ENCODE peak calls at places on chromosomes 3 and 15, in four cellular contexts. Z, A, T and C are unnamed samples.

GRCh38 chr15:33846862-33847261 is 121.4 kb upstream of the CHRM5 start:
- DNase-seq in Z (no peak), A (no peak), T (no peak), C (no peak)

GRCh38 chr3:51953445-51953844 is 1.7 kb upstream of the GPR62 start:
- DNase-seq in Z (no peak), A (no peak), T (no peak), C (no peak)

GRCh38 chr15:63888146-63888545 is 54.4 kb upstream of the HERC1 start:
- DNase-seq in Z (no peak), A (no peak), T (no peak), C (no peak)

GRCh38 chr3:73547427-73548036 is 77.2 kb downstream of the PDZRN3 start:
- DNase-seq in Z (no peak), A (no peak), T (no peak), C (no peak)

GRCh38 chr15:56428821-56429458 is 36.0 kb downstream of the MNS1 start:
- DNase-seq in Z (peak), A (peak), T (peak), C (no peak)

GRCh38 chr15:74179983-74180688 is 6.6 kb downstream of the ISLR start:
- DNase-seq in Z (no peak), A (no peak), T (no peak), C (no peak)

GRCh38 chr15:32922541-32922940 is 204.7 kb downstream of the GREM1 start:
- DNase-seq in Z (no peak), A (no peak), T (no peak), C (no peak)

GRCh38 chr3:127404614-127405598 is 117.1 kb upstream of the PRR20G start:
- DNase-seq in Z (no peak), A (no peak), T (no peak), C (no peak)

GRCh38 chr3:184193991-184194539 is 8.1 kb downstream of the ABCF3 start:
- DNase-seq in Z (no peak), A (no peak), T (no peak), C (no peak)

GRCh38 chr15:31472636-31473383 is 146.2 kb downstream of the KLF13 start:
- DNase-seq in Z (no peak), A (no peak), T (peak), C (no peak)

DNA sequence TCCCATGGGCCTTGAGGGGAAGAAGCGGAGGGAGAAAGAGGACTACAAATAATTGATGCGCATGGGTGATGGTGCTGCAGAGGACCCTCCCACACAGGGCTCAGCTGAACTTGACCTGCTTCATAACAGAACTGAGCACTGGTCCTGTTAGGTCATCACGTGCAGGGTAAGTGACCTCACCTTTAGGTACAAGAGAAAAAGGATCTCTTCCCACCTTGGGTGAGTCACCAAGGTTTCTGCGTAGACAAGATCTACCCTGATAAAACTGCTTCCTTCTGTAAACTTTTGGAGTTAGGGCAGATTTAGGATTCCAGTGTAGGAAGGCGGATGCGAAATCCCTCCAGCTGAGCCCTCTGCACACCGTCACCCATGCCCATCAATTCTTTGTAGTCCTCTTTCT is 67.1 kb downstream of the FEM1B start:
- DNase-seq in Z (no peak), A (no peak), T (no peak), C (no peak)
- TF ChIP-seq CBX5 in Z (no peak), A (no peak), T (no peak), C (no peak)

DNA sequence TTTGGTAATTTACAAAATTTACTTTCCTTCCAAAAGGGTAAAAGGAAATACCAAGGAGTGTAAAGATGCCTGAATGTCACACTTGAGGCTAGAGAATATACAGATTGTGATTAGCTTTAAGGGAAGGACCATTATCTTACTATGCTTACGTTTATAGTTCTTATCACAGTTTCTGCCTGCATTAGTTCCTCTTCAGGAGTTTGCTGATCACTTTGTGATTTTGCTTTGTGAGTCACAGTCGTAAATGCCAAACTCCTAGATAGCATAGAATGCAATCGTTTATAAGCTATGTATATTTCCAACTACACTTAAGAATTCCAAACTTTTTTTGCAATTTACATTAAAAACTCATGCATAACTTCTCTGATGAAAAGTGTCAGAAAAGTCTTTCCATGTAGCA is 1034.7 kb downstream of the DIPK2A start:
- DNase-seq in Z (no peak), A (no peak), T (no peak), C (no peak)
- H3K4me2 ChIP-seq in Z (no peak), A (no peak), T (no peak), C (no peak)

DNA sequence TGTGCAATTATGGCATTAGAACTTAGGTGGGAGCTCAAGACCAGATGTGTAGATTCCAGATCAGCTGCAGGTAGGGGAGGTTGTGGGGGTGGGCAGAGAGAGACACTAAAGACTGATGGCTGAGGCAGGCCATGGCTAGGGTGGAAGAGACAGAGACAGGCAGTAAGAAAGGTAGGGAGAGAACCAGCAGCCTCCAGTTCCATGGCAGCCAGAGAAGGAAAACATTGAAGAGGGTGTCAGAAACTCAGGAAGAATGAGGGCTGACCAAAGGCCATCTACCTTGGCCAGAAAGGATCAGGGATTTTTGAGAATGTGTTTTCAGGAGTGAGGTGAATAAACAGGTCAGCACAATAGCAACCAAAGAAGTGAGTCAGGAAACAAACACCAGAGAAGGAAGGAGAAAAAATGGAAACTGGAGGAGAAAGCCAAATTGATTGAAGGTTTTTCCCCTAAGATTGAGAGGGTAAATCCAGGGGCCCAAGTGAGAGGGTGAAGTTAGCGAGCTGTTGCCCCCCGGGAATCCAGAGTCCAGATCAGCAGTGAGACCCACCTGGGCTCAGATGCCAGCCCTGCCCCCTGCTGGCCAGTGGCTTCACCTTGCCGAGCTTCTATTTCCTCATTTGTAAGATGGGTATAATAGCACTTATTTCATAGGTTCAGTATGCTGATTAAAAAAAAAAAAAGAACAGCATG is 41.0 kb downstream of the ABHD2 start:
- DNase-seq in Z (no peak), A (peak), T (no peak), C (peak)
- TF ChIP-seq CBX5 in Z (no peak), A (no peak), T (no peak), C (no peak)

GRCh38 chr15:79101866-79102581 is 11.4 kb upstream of the RASGRF1 start:
- DNase-seq in Z (no peak), A (peak), T (no peak), C (peak)
- H3K4me2 ChIP-seq in Z (no peak), A (no peak), T (no peak), C (no peak)

DNA sequence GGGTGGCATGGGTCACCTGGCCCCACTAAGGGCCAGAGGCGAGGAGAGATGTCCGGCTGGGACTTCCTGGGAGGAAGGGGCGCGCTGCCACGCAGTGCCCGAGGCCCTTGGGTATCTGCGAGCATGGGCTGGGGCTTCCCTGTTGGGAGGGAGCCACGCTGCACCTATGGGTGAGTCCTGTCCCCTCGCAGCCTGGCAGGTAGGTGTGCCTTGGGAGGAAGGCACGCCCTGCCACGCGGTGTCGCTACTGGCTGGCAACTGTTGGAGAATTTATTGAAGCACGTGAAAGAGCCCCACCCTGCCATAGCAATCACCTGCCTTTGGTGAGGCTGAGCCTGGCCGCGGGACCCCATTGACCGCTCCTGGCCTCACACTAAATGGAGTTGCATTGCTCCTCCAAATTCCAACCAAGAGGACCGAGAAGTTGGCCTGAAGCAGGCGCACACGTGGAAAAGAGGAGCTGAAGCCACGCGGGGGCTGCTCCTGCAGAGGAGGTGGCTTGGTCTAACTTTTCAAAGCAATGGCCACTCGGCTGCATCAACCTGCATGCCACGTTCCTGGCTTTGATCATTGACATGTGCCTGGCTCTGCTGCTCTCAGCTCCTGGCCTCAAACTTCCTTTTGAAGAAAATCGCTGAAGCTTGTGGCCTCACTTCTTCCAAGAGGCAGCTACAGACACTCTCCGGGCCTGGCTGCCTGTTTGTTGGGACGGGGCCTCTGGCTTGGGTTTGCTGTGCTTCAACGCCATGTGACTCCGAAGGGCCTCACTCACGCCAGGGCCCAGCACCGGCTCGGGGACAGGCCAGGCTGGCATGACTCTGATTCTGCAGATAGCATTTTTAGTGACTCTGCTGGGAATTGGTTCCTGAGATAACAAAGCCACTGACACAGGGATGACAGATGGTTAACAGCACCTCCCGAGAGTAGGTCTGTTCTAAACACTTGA is 134.1 kb downstream of the TJP1 start:
- DNase-seq in Z (no peak), A (no peak), T (no peak), C (no peak)
- TF ChIP-seq CBX5 in Z (no peak), A (no peak), T (no peak), C (no peak)

DNA sequence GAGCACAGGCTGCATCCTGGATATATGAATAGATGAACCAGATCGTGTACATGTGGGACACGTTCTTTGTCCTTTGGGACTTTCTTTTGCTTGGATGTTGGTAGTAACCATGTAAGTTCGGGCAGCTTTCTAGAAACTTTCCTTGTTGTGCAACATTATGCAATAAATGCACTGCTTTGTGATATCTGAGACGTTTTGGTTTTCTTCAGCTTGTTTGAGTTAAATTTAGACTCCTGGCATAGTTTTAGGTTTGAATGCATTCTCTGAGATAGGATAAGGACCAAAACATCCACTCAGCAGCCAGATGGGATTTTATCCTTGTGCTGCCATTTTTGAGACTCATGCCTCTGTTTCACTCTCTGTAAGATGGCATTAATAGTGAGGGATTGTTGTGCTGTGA is 158.9 kb downstream of the IGF1R start:
- DNase-seq in Z (no peak), A (no peak), T (no peak), C (no peak)
- H3K4me2 ChIP-seq in Z (no peak), A (no peak), T (no peak), C (no peak)

GRCh38 chr3:196210673-196211556 is at the start of gene ZDHHC19:
- DNase-seq in Z (no peak), A (no peak), T (no peak), C (no peak)

GRCh38 chr3:196208942-196209695 is 2.1 kb downstream of the ZDHHC19 start:
- DNase-seq in Z (no peak), A (no peak), T (no peak), C (no peak)

GRCh38 chr3:196203833-196204232 is 7.4 kb downstream of the ZDHHC19 start:
- DNase-seq in Z (no peak), A (no peak), T (no peak), C (no peak)

GRCh38 chr3:196207159-196207832 is 3.9 kb downstream of the ZDHHC19 start:
- DNase-seq in Z (no peak), A (peak), T (no peak), C (no peak)

DNA sequence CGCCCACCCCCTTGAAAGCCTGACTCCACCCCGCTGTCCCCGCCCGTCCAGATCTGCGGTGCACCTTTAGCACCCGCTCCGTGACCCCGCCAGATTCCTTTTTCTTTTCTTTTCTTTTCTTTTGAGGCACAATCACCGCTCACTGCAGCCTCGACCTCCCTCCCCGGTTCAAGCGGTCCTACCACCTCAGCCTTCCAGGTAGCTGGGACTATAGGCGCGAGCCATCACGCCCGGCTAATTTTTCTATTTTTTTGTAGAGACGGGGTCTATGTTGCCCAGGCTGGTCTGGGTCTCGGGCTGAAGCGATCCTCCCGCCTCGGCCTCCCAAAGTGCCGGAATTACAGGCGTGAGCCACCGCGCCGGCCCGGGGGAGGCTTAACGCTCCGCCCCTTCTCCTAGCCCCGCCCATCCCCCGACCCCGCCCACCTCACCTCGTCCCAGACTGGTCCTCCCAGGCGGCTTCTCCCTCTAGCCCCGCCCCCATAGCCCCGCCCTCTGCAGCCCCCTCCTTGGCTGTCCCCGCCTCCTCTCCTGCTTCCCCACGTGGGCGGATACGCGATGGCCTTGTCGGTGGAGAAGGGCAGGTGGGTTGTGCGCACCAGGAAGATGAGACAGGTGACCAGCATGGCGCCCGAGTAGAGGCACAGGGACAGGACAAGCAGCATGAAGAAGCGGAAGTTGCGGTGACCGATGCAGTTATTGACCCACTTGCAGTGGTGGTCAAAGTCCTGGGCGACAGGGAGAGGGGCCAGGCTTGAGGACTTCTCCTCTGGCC is 3.2 kb downstream of the ZDHHC19 start:
- DNase-seq in Z (no peak), A (peak), T (no peak), C (peak)
- TF ChIP-seq CBX5 in Z (no peak), A (no peak), T (no peak), C (no peak)

GRCh38 chr15:67835349-67836133 is 4.3 kb downstream of the RNU6-1 start:
- DNase-seq in Z (no peak), A (no peak), T (no peak), C (no peak)
- H3K4me2 ChIP-seq in Z (peak), A (no peak), T (peak), C (peak)